ENCODE peak calls at places on chromosomes 16 and 17, in six cellular contexts. H is GM20000; Y is stimulated activated CD4-positive, alpha-beta T cell treated with anti-CD3 and anti-CD28 coated beads, Interleukin-12 subunit alpha, Interleukin-12 subunit beta, amount 100 ng/mL, for 48 hours; X is prostate gland; U is WTC11; K is ureter. A is an unnamed sample.

GRCh38 chr16:13397126-13397525 is 495.7 kb downstream of the SHISA9 start:
- DNase-seq in H (no peak), Y (no peak), X (no peak), U (peak), K (no peak), A (no peak)

GRCh38 chr17:75090871-75091854 is 3.4 kb downstream of the SLC16A5 start:
- DNase-seq in H (no peak), Y (no peak), X (no peak), U (no peak), K (no peak), A (no peak)

GRCh38 chr16:77063617-77064016 is 127.4 kb upstream of the MON1B start:
- DNase-seq in H (no peak), Y (no peak), X (no peak), U (no peak), K (no peak), A (no peak)

GRCh38 chr16:84931107-84931494 is 80.2 kb downstream of the ZDHHC7 start:
- DNase-seq in H (no peak), Y (no peak), X (no peak), U (no peak), K (no peak), A (no peak)

GRCh38 chr17:77125432-77125901 is 15.3 kb upstream of the SEC14L1 start:
- DNase-seq in H (no peak), Y (no peak), X (no peak), U (no peak), K (no peak), A (no peak)

GRCh38 chr17:65009848-65010247 is 46.7 kb downstream of the GNA13 start:
- DNase-seq in H (no peak), Y (no peak), X (no peak), U (no peak), K (no peak), A (no peak)

GRCh38 chr17:66986659-66987058 is 22.2 kb downstream of the CACNG4 start:
- DNase-seq in H (no peak), Y (no peak), X (no peak), U (no peak), K (no peak), A (no peak)

GRCh38 chr16:71344315-71344905 is 14.1 kb upstream of the CALB2 start:
- DNase-seq in H (no peak), Y (no peak), X (no peak), U (no peak), K (no peak), A (no peak)

GRCh38 chr17:6257339-6257738 is 177.6 kb downstream of the AIPL1 start:
- DNase-seq in H (no peak), Y (no peak), X (no peak), U (no peak), K (no peak), A (no peak)

GRCh38 chr16:3223913-3224515 is 10.9 kb downstream of the ZNF200 start:
- DNase-seq in H (no peak), Y (no peak), X (no peak), U (no peak), K (no peak), A (no peak)

GRCh38 chr17:15907290-15907689 is 37.6 kb upstream of the ADORA2B start:
- DNase-seq in H (no peak), Y (no peak), X (no peak), U (no peak), K (no peak), A (no peak)

GRCh38 chr17:8056976-8057625 is 18.2 kb downstream of the ALOX15B start:
- DNase-seq in H (no peak), Y (no peak), X (no peak), U (no peak), K (no peak), A (no peak)

GRCh38 chr16:51872536-51872935 is 674.4 kb downstream of the TOX3 start:
- DNase-seq in H (no peak), Y (no peak), X (no peak), U (no peak), K (no peak), A (no peak)

GRCh38 chr17:42333053-42333452 is 44.8 kb downstream of the STAT5A start:
- DNase-seq in H (no peak), Y (no peak), X (no peak), U (no peak), K (no peak), A (no peak)

GRCh38 chr16:10979717-10980601 is 35.6 kb downstream of the CLEC16A start:
- DNase-seq in H (no peak), Y (no peak), X (peak), U (peak), K (peak), A (no peak)

GRCh38 chr17:63988741-63989621 is 9.2 kb upstream of the PRR29 start:
- DNase-seq in H (no peak), Y (no peak), X (no peak), U (peak), K (no peak), A (no peak)

GRCh38 chr17:75065562-75066151 is 18.6 kb downstream of the KCTD2 start:
- DNase-seq in H (peak), Y (no peak), X (no peak), U (no peak), K (no peak), A (no peak)

GRCh38 chr16:52912565-52913173 is 140.0 kb downstream of the CHD9NB start:
- DNase-seq in H (peak), Y (peak), X (peak), U (peak), K (peak), A (peak)

GRCh38 chr17:77696720-77697460 is 261.6 kb upstream of the TNRC6C start:
- DNase-seq in H (no peak), Y (no peak), X (no peak), U (no peak), K (peak), A (no peak)

GRCh38 chr16:57477531-57478202 is 8.6 kb downstream of the DOK4 start:
- DNase-seq in H (no peak), Y (no peak), X (no peak), U (peak), K (no peak), A (no peak)

GRCh38 chr16:58196898-58197313 is 1.0 kb downstream of the CSNK2A2 start:
- DNase-seq in H (peak), Y (no peak), X (no peak), U (no peak), K (no peak), A (no peak)

GRCh38 chr17:75872434-75873351 is 5.7 kb downstream of the TRIM47 start:
- DNase-seq in H (no peak), Y (no peak), X (peak), U (no peak), K (peak), A (no peak)

GRCh38 chr17:49817993-49818392 is 29.5 kb downstream of the KAT7 start:
- DNase-seq in H (no peak), Y (peak), X (no peak), U (no peak), K (no peak), A (peak)

GRCh38 chr16:89697616-89698331 is 3.7 kb downstream of the SPATA2L start:
- DNase-seq in H (no peak), Y (no peak), X (no peak), U (no peak), K (no peak), A (no peak)

GRCh38 chr17:14739656-14740431 is 439.0 kb downstream of the HS3ST3B1 start:
- DNase-seq in H (no peak), Y (no peak), X (no peak), U (no peak), K (no peak), A (no peak)

GRCh38 chr17:263271-263670 is 81.8 kb upstream of the DOC2B start:
- DNase-seq in H (no peak), Y (no peak), X (no peak), U (no peak), K (peak), A (no peak)

GRCh38 chr17:622356-622755 is 92.3 kb downstream of the VPS53 start:
- DNase-seq in H (no peak), Y (no peak), X (no peak), U (no peak), K (no peak), A (no peak)

A was measured in activated T-cell treated with anti-CD3 and anti-CD28 coated beads for 48 hours.